ENCODE peak calls at places on chromosomes 4 and X, in six cellular contexts. C, O, Z, P, M and E are unnamed samples.

GRCh38 chr4:101972791-101973190 is 182.3 kb downstream of the BANK1 start:
- DNase-seq in C (no peak), O (no peak), Z (no peak), P (no peak), M (no peak), E (no peak)

GRCh38 chr4:175776217-175776616 is 35.8 kb downstream of the GPM6A start:
- DNase-seq in C (no peak), O (peak), Z (no peak), P (no peak), M (no peak), E (no peak)

GRCh38 chr4:73998040-73999011 is at the start of gene CXCL5:
- DNase-seq in C (peak), O (no peak), Z (peak), P (peak), M (no peak), E (no peak)

GRCh38 chr4:110615366-110616161 is 7.3 kb downstream of the PITX2 start:
- DNase-seq in C (no peak), O (no peak), Z (no peak), P (no peak), M (no peak), E (no peak)

GRCh38 chrX:47571215-47571614 is 10.2 kb downstream of the ARAF start:
- DNase-seq in C (no peak), O (no peak), Z (no peak), P (peak), M (no peak), E (no peak)

GRCh38 chr4:38354872-38355271 is 309.1 kb upstream of the KLF3 start:
- DNase-seq in C (no peak), O (no peak), Z (no peak), P (no peak), M (no peak), E (no peak)

GRCh38 chrX:53071604-53072417 is 10.4 kb upstream of the TSPYL2 start:
- DNase-seq in C (peak), O (peak), Z (peak), P (no peak), M (no peak), E (peak)

GRCh38 chr4:48653217-48654014 is 126.7 kb downstream of the FRYL start:
- DNase-seq in C (peak), O (no peak), Z (no peak), P (peak), M (no peak), E (no peak)

GRCh38 chr4:153929651-153930050 is 140.8 kb upstream of the SFRP2 start:
- DNase-seq in C (no peak), O (no peak), Z (no peak), P (no peak), M (no peak), E (no peak)

GRCh38 chrX:41047878-41048534 is 37.2 kb upstream of the USP9X start:
- DNase-seq in C (no peak), O (no peak), Z (no peak), P (no peak), M (no peak), E (no peak)

GRCh38 chrX:9396930-9397329 is 67.9 kb upstream of the TBL1X start:
- DNase-seq in C (no peak), O (no peak), Z (no peak), P (no peak), M (no peak), E (no peak)